ENCODE peak calls at places on chromosomes 16 and 17, in four cellular contexts. One of them, this sample, is unnamed.

GRCh38 chr17:71472809-71473789 is 647.7 kb upstream of the SOX9 start:
- DNase-seq in H9: peak
- DNase-seq in COR-L47: peak
- DNase-seq in ACHN: peak
- DNase-seq in this sample: peak

GRCh38 chr16:67922221-67922620 is 9.4 kb downstream of the CTRL start:
- DNase-seq in COR-L47: no peak
- DNase-seq in ACHN: no peak
- DNase-seq in H9: no peak
- DNase-seq in this sample: no peak

GRCh38 chr17:29054835-29055234 is 11.9 kb downstream of the PIPOX start:
- DNase-seq in ACHN: no peak
- DNase-seq in H9: no peak
- DNase-seq in COR-L47: no peak
- DNase-seq in this sample: peak

GRCh38 chr16:47143329-47143676 is 442 bp downstream of the NETO2 start:
- DNase-seq in COR-L47: peak
- DNase-seq in ACHN: peak
- DNase-seq in H9: peak
- DNase-seq in this sample: peak

GRCh38 chr17:50144346-50144745 is 6.1 kb downstream of the PPP1R9B start:
- DNase-seq in ACHN: no peak
- DNase-seq in H9: no peak
- DNase-seq in COR-L47: no peak
- DNase-seq in this sample: peak

GRCh38 chr17:74119049-74119580 is 84.4 kb upstream of the RPL38 start:
- DNase-seq in COR-L47: no peak
- DNase-seq in H9: peak
- DNase-seq in ACHN: no peak
- DNase-seq in this sample: no peak

GRCh38 chr16:6611535-6611934 is 721.1 kb upstream of the RBFOX1 start:
- DNase-seq in H9: peak
- DNase-seq in ACHN: peak
- DNase-seq in COR-L47: no peak
- DNase-seq in this sample: peak

GRCh38 chr16:56013962-56014552 is 138.9 kb upstream of the CES5A start:
- DNase-seq in H9: peak
- DNase-seq in ACHN: peak
- DNase-seq in COR-L47: no peak
- DNase-seq in this sample: no peak

GRCh38 chr16:88633684-88634140 is 4.7 kb upstream of the IL17C start:
- DNase-seq in H9: peak
- DNase-seq in COR-L47: no peak
- DNase-seq in ACHN: peak
- DNase-seq in this sample: no peak

GRCh38 chr17:57906910-57907309 is 48.3 kb downstream of the CUEDC1 start:
- DNase-seq in H9: peak
- DNase-seq in COR-L47: no peak
- DNase-seq in ACHN: peak
- DNase-seq in this sample: peak

GRCh38 chr16:47316686-47317085 is 144.2 kb downstream of the ITFG1 start:
- DNase-seq in ACHN: no peak
- DNase-seq in COR-L47: no peak
- DNase-seq in H9: no peak
- DNase-seq in this sample: peak

GRCh38 chr17:9409430-9409829 is 166.2 kb downstream of the STX8 start:
- DNase-seq in ACHN: no peak
- DNase-seq in H9: no peak
- DNase-seq in COR-L47: no peak
- DNase-seq in this sample: peak

GRCh38 chr17:49156256-49156655 is 23.7 kb downstream of the B4GALNT2 start:
- DNase-seq in H9: no peak
- DNase-seq in ACHN: no peak
- DNase-seq in COR-L47: no peak
- DNase-seq in this sample: no peak

GRCh38 chr16:64276646-64277045 is 845.2 kb downstream of the CDH11 start:
- DNase-seq in H9: no peak
- DNase-seq in ACHN: no peak
- DNase-seq in COR-L47: no peak
- DNase-seq in this sample: no peak

GRCh38 chr16:58099097-58099955 is 29.9 kb downstream of the CFAP20 start:
- DNase-seq in H9: no peak
- DNase-seq in COR-L47: no peak
- DNase-seq in ACHN: no peak
- DNase-seq in this sample: no peak

GRCh38 chr16:46908540-46909372 is 24.6 kb downstream of the GPT2 start:
- DNase-seq in ACHN: peak
- DNase-seq in COR-L47: peak
- DNase-seq in H9: peak
- DNase-seq in this sample: peak

This sample was measured in NCI-H526.